ENCODE peak calls at places on chromosome 4, in seven cellular contexts. U, D, J, K, A, R and L are unnamed samples.

GRCh38 chr4:24734511-24734910 is 60.9 kb upstream of the SOD3 start:
- DNase-seq in A (no peak), R (no peak), K (no peak), J (no peak), D (no peak), U (no peak), L (no peak)

GRCh38 chr4:173243321-173243720 is 74.7 kb downstream of the GALNT7 start:
- DNase-seq in D (no peak), K (no peak), R (no peak), A (no peak), U (no peak), J (no peak), L (no peak)

GRCh38 chr4:78703079-78703478 is 73.1 kb upstream of the BMP2K start:
- DNase-seq in A (no peak), K (no peak), D (no peak), J (no peak), R (no peak), U (no peak), L (no peak)

GRCh38 chr4:2411786-2412510 is 6.5 kb downstream of the ZFYVE28 start:
- DNase-seq in D (no peak), J (no peak), U (no peak), K (no peak), A (peak), R (no peak), L (no peak)

GRCh38 chr4:15162465-15163283 is 160.4 kb downstream of the CPEB2 start:
- DNase-seq in D (no peak), R (no peak), K (no peak), U (no peak), J (peak), A (no peak), L (peak)

GRCh38 chr4:42151568-42152506 is 618 bp downstream of the BEND4 start:
- DNase-seq in J (peak), D (peak), A (peak), R (no peak), U (peak), K (no peak), L (peak)

GRCh38 chr4:113919611-113920010 is 59.8 kb downstream of the ARSJ start:
- DNase-seq in A (no peak), D (no peak), K (no peak), U (no peak), R (no peak), J (no peak), L (no peak)

GRCh38 chr4:4914059-4914820 is 54.8 kb downstream of the MSX1 start:
- DNase-seq in K (no peak), A (no peak), U (no peak), R (no peak), D (no peak), J (no peak), L (no peak)

GRCh38 chr4:25297528-25298242 is 14.9 kb upstream of the ZCCHC4 start:
- DNase-seq in U (no peak), R (no peak), D (no peak), A (no peak), K (no peak), J (no peak), L (no peak)

GRCh38 chr4:100041646-100042045 is 91.6 kb upstream of the H2AZ1 start:
- DNase-seq in U (no peak), K (no peak), R (no peak), J (no peak), D (no peak), A (no peak), L (no peak)

GRCh38 chr4:185357220-185357619 is 38.5 kb downstream of the LRP2BP start:
- DNase-seq in D (no peak), J (no peak), K (no peak), R (no peak), A (peak), U (no peak), L (no peak)

GRCh38 chr4:169207436-169208089 is 63.2 kb downstream of the SH3RF1 start:
- DNase-seq in K (no peak), U (no peak), J (no peak), A (no peak), D (no peak), R (no peak), L (no peak)

GRCh38 chr4:57053508-57053907 is 56.7 kb downstream of the IGFBP7 start:
- DNase-seq in R (no peak), A (no peak), J (no peak), D (no peak), K (peak), U (no peak), L (no peak)

GRCh38 chr4:101039367-101039766 is 308.0 kb downstream of the PPP3CA start:
- DNase-seq in R (no peak), K (no peak), J (no peak), U (no peak), D (no peak), A (peak), L (no peak)

GRCh38 chr4:26179316-26179760 is 141.5 kb upstream of the RBPJ start:
- DNase-seq in R (no peak), J (no peak), A (peak), K (no peak), D (no peak), U (no peak), L (no peak)

GRCh38 chr4:117417856-117418255 is 332.5 kb upstream of the TRAM1L1 start:
- DNase-seq in A (no peak), D (no peak), R (no peak), K (no peak), J (no peak), U (no peak), L (no peak)

GRCh38 chr4:150242820-150243458 is 164.7 kb downstream of the DCLK2 start:
- DNase-seq in J (peak), D (peak), U (no peak), K (no peak), R (no peak), A (peak), L (no peak)

GRCh38 chr4:65018313-65018712 is 609.1 kb upstream of the TECRL start:
- DNase-seq in R (no peak), A (no peak), J (peak), K (no peak), D (no peak), U (no peak), L (peak)

GRCh38 chr4:188417181-188417580 is 277.9 kb downstream of the TRIML1 start:
- DNase-seq in K (no peak), R (no peak), D (peak), U (no peak), J (no peak), A (no peak), L (peak)

GRCh38 chr4:38060829-38061431 is 100.7 kb downstream of the PTTG2 start:
- DNase-seq in J (no peak), U (no peak), D (no peak), K (no peak), R (no peak), A (no peak), L (no peak)

GRCh38 chr4:75948822-75949444 is 8.1 kb upstream of the NAAA start:
- DNase-seq in K (no peak), U (no peak), D (no peak), J (no peak), A (no peak), R (no peak), L (no peak)